ENCODE peak calls at places on chromosomes 2 and 18, in four cellular contexts. T, G, J and N are unnamed samples.

GRCh38 chr18:3056311-3056710 is 43.4 kb upstream of the LPIN2 start:
- DNase-seq in T (no peak), G (no peak), J (no peak), N (no peak)

GRCh38 chr2:74099271-74099670 is 48.4 kb downstream of the BOLA3 start:
- DNase-seq in T (no peak), G (no peak), J (no peak), N (no peak)

GRCh38 chr18:69215151-69215550 is 185.5 kb upstream of the DOK6 start:
- DNase-seq in T (no peak), G (no peak), J (no peak), N (no peak)

GRCh38 chr2:225122582-225123486 is 80.6 kb upstream of the DOCK10 start:
- DNase-seq in T (peak; percentile 44), G (peak; percentile 37), J (peak; percentile 31), N (no peak)

GRCh38 chr2:164824865-164825264 is 16.8 kb downstream of the COBLL1 start:
- DNase-seq in T (peak; percentile 48), G (no peak), J (no peak), N (peak; percentile 66)

GRCh38 chr2:219243291-219243761 is 1.9 kb downstream of the GLB1L start:
- DNase-seq in T (no peak), G (peak; percentile 54), J (no peak), N (no peak)

GRCh38 chr2:193868833-193869232 is 1674.1 kb upstream of the TMEFF2 start:
- DNase-seq in T (no peak), G (peak; percentile 25), J (no peak), N (peak; percentile 77)

GRCh38 chr2:167596072-167596471 is 651.3 kb downstream of the STK39 start:
- DNase-seq in T (no peak), G (no peak), J (no peak), N (no peak)

GRCh38 chr2:103159018-103159417 is 397.2 kb downstream of the TMEM182 start:
- DNase-seq in T (no peak), G (no peak), J (no peak), N (no peak)